ENCODE peak calls at places on chromosome 19, in four cellular contexts. X is HepG2, F is GM12878, S is K562. M is an unnamed sample.

GRCh38 chr19:35000647-35001501 is 751 bp downstream of the GRAMD1A start:
- DNase-seq in S (peak), F (no peak), X (peak), M (peak)

GRCh38 chr19:53906211-53907192 is 2.6 kb upstream of the CACNG7 start:
- DNase-seq in F (no peak), X (no peak), S (peak), M (peak)

GRCh38 chr19:55441692-55442321 is 1.3 kb downstream of the SHISA7 start:
- DNase-seq in S (peak), X (no peak), F (no peak), M (no peak)

GRCh38 chr19:3358919-3359849 is 7.2 kb upstream of the NFIC start:
- DNase-seq in S (peak), X (no peak), F (no peak), M (peak)

GRCh38 chr19:35202722-35203674 is 25.5 kb downstream of the FAM187B start:
- DNase-seq in S (peak), X (no peak), F (no peak), M (no peak)

GRCh38 chr19:8023371-8023770 is 17.9 kb upstream of the ELAVL1 start:
- DNase-seq in X (no peak), F (no peak), S (no peak), M (no peak)

GRCh38 chr19:35318679-35319448 is 10.1 kb upstream of the CD22 start:
- DNase-seq in S (peak), X (peak), F (no peak), M (no peak)

GRCh38 chr19:7629347-7630054 is at the start of the genes PET100 and XAB2:
- DNase-seq in F (peak), S (peak), X (peak), M (peak)

GRCh38 chr19:2275588-2276428 is 6.2 kb downstream of the PEAK3 start:
- DNase-seq in F (no peak), S (no peak), X (no peak), M (no peak)

GRCh38 chr19:28867978-28868377 is 345.0 kb downstream of the UQCRFS1 start:
- DNase-seq in S (no peak), X (no peak), F (no peak), M (no peak)

GRCh38 chr19:28864577-28865042 is 348.3 kb downstream of the UQCRFS1 start:
- DNase-seq in F (no peak), X (no peak), S (no peak), M (no peak)

GRCh38 chr19:28871099-28871725 is 341.7 kb downstream of the UQCRFS1 start:
- DNase-seq in S (no peak), F (no peak), X (no peak), M (no peak)

GRCh38 chr19:28869459-28869858 is 343.5 kb downstream of the UQCRFS1 start:
- DNase-seq in X (no peak), F (peak), S (no peak), M (no peak)

DNA sequence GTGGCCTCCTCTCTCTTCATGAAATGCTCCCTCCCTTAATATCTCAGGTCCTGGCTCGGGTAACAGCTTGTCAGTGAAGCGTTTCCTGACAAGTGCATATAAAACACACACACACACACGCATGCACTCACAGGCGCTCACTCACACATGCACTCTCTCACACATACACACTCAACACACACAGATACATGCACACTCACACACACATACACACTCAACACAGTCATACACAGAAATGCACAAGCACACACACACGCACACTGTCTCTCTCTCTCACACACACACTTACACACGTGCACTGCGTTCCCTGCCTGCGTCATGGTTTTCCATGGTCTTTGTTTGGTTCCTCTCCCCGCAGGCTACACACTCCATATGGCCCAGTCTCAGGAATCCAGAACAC is 344.1 kb downstream of the UQCRFS1 start:
- DNase-seq in S (no peak), F (no peak), X (no peak), M (no peak)
- TF ChIP-seq BHLHE40 in S (no peak), F (no peak), X (no peak), M (no peak)

DNA sequence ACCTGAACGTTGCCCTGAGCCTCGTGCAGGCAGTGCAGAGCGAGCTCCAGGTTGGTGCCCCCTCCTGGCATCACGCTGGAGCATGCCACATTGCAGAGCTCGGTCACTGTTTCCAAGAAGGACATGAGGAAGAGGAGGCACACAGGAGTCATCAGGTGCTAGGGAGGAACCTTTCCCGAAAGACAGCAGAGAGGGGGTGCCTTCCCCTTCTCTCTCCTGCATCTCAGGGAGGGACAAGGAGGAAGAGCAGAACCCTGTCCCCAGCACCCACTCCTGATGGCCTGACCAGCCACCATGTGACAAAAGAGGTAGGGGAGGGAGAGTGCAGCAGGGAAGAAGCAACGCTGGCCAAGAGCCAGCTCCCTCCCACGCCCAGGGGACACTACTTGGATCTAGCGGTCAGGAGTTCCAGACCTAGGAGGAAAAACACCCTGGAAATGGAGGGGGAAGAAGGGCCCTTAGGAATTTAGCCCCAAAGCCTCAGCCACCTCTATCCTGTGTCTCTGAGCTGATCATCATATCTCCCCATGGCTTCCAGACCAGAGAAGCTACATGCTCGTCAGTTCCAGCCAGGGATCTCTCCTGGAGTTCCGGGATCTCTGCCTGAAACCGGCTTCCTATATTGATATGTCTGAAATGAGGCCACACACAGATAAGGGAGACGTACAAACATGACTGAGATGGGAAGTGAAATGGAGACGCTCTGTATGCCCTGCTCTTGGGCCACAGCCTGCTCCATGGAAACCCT is 17.0 kb upstream of the NAPA start:
- DNase-seq in X (no peak), F (no peak), S (peak), M (no peak)
- TF ChIP-seq FOXM1 in X (no peak), F (no peak), S (no peak), M (no peak)

GRCh38 chr19:15196683-15197005 is 4.2 kb downstream of the NOTCH3 start:
- DNase-seq in S (no peak), X (no peak), F (no peak), M (no peak)
- TF ChIP-seq FOXK2 in S (no peak), X (no peak), F (no peak), M (no peak)

GRCh38 chr19:48239582-48240141 is 16.1 kb downstream of the CARD8 start:
- DNase-seq in S (peak), X (no peak), F (no peak), M (no peak)
- TF ChIP-seq BHLHE40 in S (no peak), X (no peak), F (no peak), M (no peak)

DNA sequence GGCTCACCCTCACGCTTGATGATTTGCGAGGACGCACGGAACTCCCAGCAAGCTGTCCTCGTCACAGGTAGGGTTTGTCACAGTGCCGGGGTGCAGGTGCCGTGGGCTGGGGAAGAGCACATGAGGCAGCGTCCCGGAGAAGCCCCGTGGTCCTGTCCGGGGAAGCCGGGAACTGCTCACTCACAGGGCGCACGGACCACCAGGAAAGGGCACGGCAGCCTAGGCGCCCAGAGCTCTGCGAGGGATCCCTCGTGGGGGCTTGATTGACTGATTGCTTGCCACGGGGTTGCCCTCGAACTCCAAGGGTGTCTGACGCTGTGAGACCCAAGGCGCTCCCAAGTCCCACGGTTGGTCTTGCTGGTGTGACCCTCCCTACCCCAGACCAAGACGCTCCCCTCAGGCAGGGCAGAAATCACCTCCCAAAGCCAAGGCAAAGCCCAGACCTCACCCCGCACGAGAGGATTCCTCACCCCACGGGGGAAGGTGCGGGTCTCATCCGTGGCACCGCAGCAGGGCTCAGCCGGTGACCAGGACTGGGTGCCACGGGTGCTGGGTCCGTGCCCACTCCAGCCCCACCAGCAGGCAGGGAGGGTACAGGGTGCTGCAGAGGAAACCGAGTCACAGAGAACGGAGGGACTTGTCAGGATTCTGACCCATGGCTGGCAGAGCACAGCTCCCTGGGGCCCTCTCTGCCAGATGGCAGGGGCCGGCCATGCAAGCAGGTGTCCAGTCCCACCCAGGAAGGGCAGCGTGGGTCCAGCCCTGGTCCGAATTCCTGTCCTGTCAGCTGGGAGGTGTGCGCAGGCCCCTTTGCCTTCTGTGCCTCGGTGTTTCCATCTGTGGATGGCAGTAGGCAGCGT is 7.7 kb downstream of the C2CD4C start:
- DNase-seq in S (no peak), X (no peak), F (no peak), M (no peak)
- TF ChIP-seq FOXM1 in S (no peak), X (no peak), F (no peak), M (no peak)

M was measured in HEK293T.